ENCODE peak calls at places on chromosomes 5 and 9, in nine cellular contexts. G, H, C, L, O, F, E, S and D are unnamed samples. For H3K4me1, the result is how much of the 10 kb centered on the place peaks cover.

GRCh38 chr5:176803943-176804498 is 6.3 kb upstream of the UNC5A start:
- DNase-seq in G (no peak), H (no peak), C (no peak), L (no peak), O (no peak), F (no peak), E (no peak), S (no peak), D (peak)

GRCh38 chr9:37984672-37985611 is 81.0 kb upstream of the SLC25A51 start:
- DNase-seq in G (no peak), H (no peak), C (no peak), L (peak), O (no peak), F (no peak), E (no peak), S (no peak), D (no peak)

GRCh38 chr9:120985759-120986353 is 59.3 kb upstream of the TRAF1 start:
- DNase-seq in G (peak), H (no peak), C (no peak), L (no peak), O (peak), F (peak), E (no peak), S (no peak), D (peak)

GRCh38 chr9:104896131-104896530 is 31.8 kb downstream of the ABCA1 start:
- DNase-seq in G (no peak), H (no peak), C (no peak), L (no peak), O (no peak), F (no peak), E (no peak), S (no peak), D (no peak)

GRCh38 chr9:107044872-107045271 is 181.9 kb downstream of the ZNF462 start:
- DNase-seq in G (no peak), H (no peak), C (peak), L (no peak), O (no peak), F (no peak), E (no peak), S (no peak), D (no peak)

GRCh38 chr5:39331993-39332392 is 32.3 kb downstream of the C9 start:
- DNase-seq in G (no peak), H (no peak), C (no peak), L (no peak), O (no peak), F (no peak), E (no peak), S (no peak), D (no peak)

GRCh38 chr5:17075196-17075595 is 139.1 kb upstream of the MYO10 start:
- DNase-seq in G (no peak), H (no peak), C (no peak), L (no peak), O (no peak), F (no peak), E (no peak), S (no peak), D (no peak)

GRCh38 chr5:43639566-43639965 is 36.6 kb downstream of the NNT start:
- DNase-seq in G (no peak), H (no peak), C (no peak), L (no peak), O (no peak), F (no peak), E (no peak), S (no peak), D (no peak)

GRCh38 chr9:113504725-113505590 is 41.4 kb downstream of the RGS3 start:
- DNase-seq in G (no peak), H (no peak), C (no peak), L (peak), O (no peak), F (no peak), E (no peak), S (no peak), D (no peak)

GRCh38 chr9:91422832-91423711 is 560 bp downstream of the NFIL3 start:
- DNase-seq in G (peak), H (peak), C (peak), L (peak), O (peak), F (peak), E (peak), S (peak), D (peak)

GRCh38 chr5:147857302-147858129 is 21.0 kb upstream of the SCGB3A2 start:
- DNase-seq in G (peak), H (peak), C (peak), L (no peak), O (peak), F (peak), E (peak), S (peak), D (peak)

GRCh38 chr5:40687316-40687715 is 7.6 kb downstream of the PTGER4 start:
- DNase-seq in G (no peak), H (no peak), C (no peak), L (no peak), O (no peak), F (no peak), E (no peak), S (no peak), D (no peak)

GRCh38 chr9:124272979-124273378 is 15.2 kb downstream of the NEK6 start:
- DNase-seq in G (no peak), H (no peak), C (no peak), L (no peak), O (no peak), F (no peak), E (no peak), S (no peak), D (no peak)
- H3K4me1 ChIP-seq in G (under half), H (half or more), C (under half), L (half or more), O (under half), F (half or more), E (under half), S (under half), D (under half)

GRCh38 chr5:169988947-169989346 is 8.7 kb upstream of the INSYN2B start:
- DNase-seq in G (peak), H (no peak), C (no peak), L (no peak), O (no peak), F (no peak), E (no peak), S (no peak), D (no peak)
- H3K4me3 ChIP-seq in G (no peak), H (no peak), C (no peak), L (no peak), O (no peak), F (no peak), E (no peak), S (no peak), D (no peak)

GRCh38 chr5:54905942-54906537 is 79.4 kb downstream of the ESM1 start:
- DNase-seq in G (no peak), H (peak), C (peak), L (no peak), O (peak), F (peak), E (peak), S (peak), D (peak)
- TF ChIP-seq CTCF in G (peak), H (peak), C (peak), L (peak), O (peak), F (peak), E (peak), S (no peak), D (peak)

GRCh38 chr5:151079838-151080619 is 805 bp downstream of the TNIP1 start:
- DNase-seq in G (peak), H (no peak), C (no peak), L (peak), O (peak), F (no peak), E (no peak), S (no peak), D (peak)
- H3K4me1 ChIP-seq in G (half or more), H (under half), C (half or more), L (half or more), O (under half), F (under half), E (under half), S (under half), D (half or more)

DNA sequence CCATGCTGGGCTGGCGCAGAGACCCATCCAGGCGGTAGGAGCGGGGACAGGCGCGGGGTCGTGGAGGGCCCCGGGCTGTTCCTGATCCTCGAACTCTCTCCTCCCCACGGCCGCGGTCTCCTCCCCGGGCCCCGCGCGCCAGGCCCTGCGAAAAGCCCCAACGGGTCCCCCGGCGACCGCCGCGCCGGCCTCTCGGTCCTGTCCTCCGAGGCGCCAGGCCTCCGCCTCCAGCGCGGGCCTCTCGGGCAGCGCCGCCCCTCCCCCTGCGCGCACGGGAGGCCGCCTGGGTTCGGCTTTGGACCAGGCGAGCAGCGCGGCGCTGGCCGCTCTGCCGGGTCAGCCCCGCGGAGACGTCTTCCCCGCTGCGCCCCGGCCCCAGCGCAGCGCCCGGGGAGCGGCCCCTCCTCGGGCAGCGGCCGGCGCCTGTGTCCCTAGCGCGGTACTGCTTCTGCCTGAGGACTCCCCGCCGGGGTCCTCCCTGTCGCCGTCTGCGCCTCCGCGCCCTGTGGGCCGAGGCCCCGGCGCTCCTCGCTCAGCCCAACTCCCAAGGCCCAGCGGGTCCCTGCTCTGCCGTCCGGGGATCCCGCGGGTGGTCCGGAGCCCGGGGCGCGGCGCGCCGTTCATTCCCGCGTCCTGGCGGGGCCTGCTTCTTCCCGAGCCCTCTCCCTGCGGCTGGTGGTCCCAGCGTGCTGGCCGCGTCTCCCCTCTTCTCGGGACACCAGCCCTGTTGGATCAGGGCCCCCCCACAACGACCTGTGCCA is 13.4 kb downstream of the COL23A1 start:
- DNase-seq in G (no peak), H (no peak), C (no peak), L (no peak), O (no peak), F (no peak), E (no peak), S (no peak), D (no peak)
- H3K4me3 ChIP-seq in G (no peak), H (no peak), C (no peak), L (peak), O (peak), F (peak), E (no peak), S (no peak), D (no peak)